ENCODE peak calls at places on chromosomes 4 and X, in nine cellular contexts. E is tibial nerve, I is uterus, M is stomach, J is adrenal gland, C is gastrocnemius medialis, U is IMR-90, V is heart left ventricle, D is breast epithelium. G is an unnamed sample.

GRCh38 chr4:127782275-127783025 is at the start of gene HSPA4L:
- DNase-seq in E (peak), I (peak), M (peak), J (peak), C (peak), U (peak), V (peak), D (peak), G (peak)

GRCh38 chr4:153207561-153207960 is 3.3 kb downstream of the TRIM2 start:
- DNase-seq in E (no peak), I (peak), M (peak), J (peak), C (no peak), U (peak), V (peak), D (no peak), G (no peak)

GRCh38 chr4:111778543-111778942 is 366.7 kb upstream of the FAM241A start:
- DNase-seq in E (no peak), I (no peak), M (no peak), J (no peak), C (no peak), U (no peak), V (no peak), D (no peak), G (no peak)

GRCh38 chr4:11669156-11669555 is 240.5 kb upstream of the HS3ST1 start:
- DNase-seq in E (no peak), I (no peak), M (no peak), J (no peak), C (no peak), U (peak), V (no peak), D (no peak), G (no peak)

GRCh38 chrX:20969565-20969964 is 404.7 kb upstream of the CNKSR2 start:
- DNase-seq in E (no peak), I (no peak), M (no peak), J (no peak), C (no peak), U (no peak), V (no peak), D (no peak), G (no peak)

GRCh38 chr4:98287328-98287727 is 26.1 kb downstream of the RAP1GDS1 start:
- DNase-seq in E (no peak), I (no peak), M (no peak), J (no peak), C (no peak), U (no peak), V (no peak), D (no peak), G (no peak)

GRCh38 chr4:138222041-138222440 is 20.1 kb downstream of the SLC7A11 start:
- DNase-seq in E (no peak), I (no peak), M (no peak), J (no peak), C (no peak), U (peak), V (no peak), D (no peak), G (no peak)

GRCh38 chr4:39237179-39237578 is 54.9 kb downstream of the WDR19 start:
- DNase-seq in E (no peak), I (no peak), M (no peak), J (no peak), C (no peak), U (no peak), V (no peak), D (no peak), G (no peak)

GRCh38 chr4:150080335-150080734 is 2.1 kb downstream of the DCLK2 start:
- DNase-seq in E (no peak), I (no peak), M (no peak), J (no peak), C (no peak), U (peak), V (no peak), D (no peak), G (no peak)

GRCh38 chr4:113981591-113981990 is 2.1 kb upstream of the ARSJ start:
- DNase-seq in E (no peak), I (no peak), M (no peak), J (no peak), C (no peak), U (peak), V (no peak), D (no peak), G (no peak)

GRCh38 chrX:14939644-14940043 is 66.4 kb downstream of the MOSPD2 start:
- DNase-seq in E (no peak), I (no peak), M (no peak), J (no peak), C (no peak), U (no peak), V (no peak), D (no peak), G (no peak)

GRCh38 chrX:96568088-96568487 is 116.6 kb upstream of the DIAPH2 start:
- DNase-seq in E (no peak), I (no peak), M (no peak), J (no peak), C (no peak), U (no peak), V (no peak), D (no peak), G (no peak)

GRCh38 chr4:53551963-53552362 is 39.3 kb downstream of the LNX1 start:
- DNase-seq in E (no peak), I (no peak), M (no peak), J (no peak), C (no peak), U (no peak), V (no peak), D (no peak), G (peak)

GRCh38 chr4:113604955-113605354 is 156.6 kb downstream of the CAMK2D start:
- DNase-seq in E (no peak), I (no peak), M (no peak), J (no peak), C (no peak), U (peak), V (no peak), D (no peak), G (no peak)

GRCh38 chr4:1554876-1555265 is 129.2 kb downstream of the FAM53A start:
- DNase-seq in E (no peak), I (no peak), M (peak), J (no peak), C (no peak), U (no peak), V (no peak), D (peak), G (no peak)

GRCh38 chr4:169724251-169724650 is 33.5 kb downstream of the HPF1 start:
- DNase-seq in E (no peak), I (no peak), M (no peak), J (no peak), C (no peak), U (peak), V (no peak), D (no peak), G (no peak)

GRCh38 chr4:7003879-7004240 is 39.3 kb upstream of the TADA2B start:
- DNase-seq in E (no peak), I (no peak), M (no peak), J (no peak), C (no peak), U (no peak), V (no peak), D (peak), G (no peak)

GRCh38 chrX:152637649-152638442 is at the start of gene GABRQ:
- DNase-seq in E (no peak), I (no peak), M (peak), J (peak), C (no peak), U (no peak), V (peak), D (no peak), G (no peak)

GRCh38 chr4:74307163-74307562 is 1.1 kb upstream of the EPGN start:
- DNase-seq in E (no peak), I (no peak), M (no peak), J (no peak), C (no peak), U (no peak), V (no peak), D (no peak), G (no peak)

GRCh38 chr4:122083356-122083755 is 68.8 kb upstream of the BLTP1 start:
- DNase-seq in E (no peak), I (no peak), M (no peak), J (no peak), C (no peak), U (no peak), V (no peak), D (no peak), G (no peak)

DNA sequence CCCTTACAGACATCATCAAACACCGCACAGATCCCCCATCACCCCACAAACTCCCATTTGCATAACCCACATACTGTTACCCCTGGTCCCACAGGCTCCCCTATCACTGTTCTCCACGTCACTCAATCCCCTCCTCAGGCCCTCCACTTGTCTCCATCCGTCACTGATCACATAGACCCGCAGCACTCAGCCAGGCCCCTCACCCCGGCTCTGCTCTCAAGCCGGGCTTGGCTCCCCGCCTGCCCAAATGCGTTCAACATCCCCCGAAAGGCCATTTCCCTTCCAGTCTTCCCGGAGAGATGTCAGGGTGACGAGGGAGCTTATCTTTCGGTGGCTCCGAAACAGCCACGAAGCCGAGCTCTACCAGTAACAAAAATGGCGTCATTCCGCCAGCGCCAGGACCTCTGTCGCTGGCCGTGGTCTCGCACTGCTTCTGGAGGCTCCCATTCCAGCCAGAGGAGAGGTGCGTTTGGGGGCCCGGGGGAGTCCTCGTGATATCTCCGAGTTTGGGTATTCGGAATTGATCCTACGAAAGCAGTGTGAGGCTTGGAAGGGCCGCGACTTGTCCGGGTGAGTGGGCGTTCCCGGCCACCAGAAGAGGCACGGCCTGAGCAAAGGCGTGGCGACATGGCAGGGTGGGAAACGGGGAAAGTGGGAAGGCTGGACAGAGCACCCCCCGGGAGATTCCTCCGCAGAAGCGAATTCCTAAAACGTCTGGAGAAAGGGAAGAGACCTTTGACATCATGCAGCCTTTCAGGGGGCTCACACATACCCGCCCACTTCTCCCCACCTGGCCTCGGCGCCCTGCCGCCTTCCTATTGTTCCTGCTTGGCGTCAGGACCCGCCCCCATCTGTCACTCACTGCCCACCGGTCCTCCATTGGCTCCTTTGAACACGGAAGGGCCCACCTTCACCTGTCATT is at the start of gene ZNF630:
- DNase-seq in E (peak), I (peak), M (peak), J (peak), C (peak), U (peak), V (peak), D (peak), G (peak)
- TF ChIP-seq POLR2A in E (peak), I (peak), M (no peak), J (peak), C (no peak), U (no peak), V (peak), D (no peak), G (no peak)

GRCh38 chrX:17846045-17846444 is 15.1 kb downstream of the RAI2 start:
- DNase-seq in E (no peak), I (no peak), M (no peak), J (no peak), C (peak), U (no peak), V (no peak), D (no peak), G (no peak)

GRCh38 chrX:17848545-17849265 is 12.4 kb downstream of the RAI2 start:
- DNase-seq in E (no peak), I (no peak), M (no peak), J (no peak), C (no peak), U (no peak), V (peak), D (no peak), G (no peak)

GRCh38 chrX:17854521-17854920 is 6.6 kb downstream of the RAI2 start:
- DNase-seq in E (no peak), I (no peak), M (no peak), J (no peak), C (no peak), U (no peak), V (no peak), D (no peak), G (no peak)

GRCh38 chrX:17854069-17854468 is 7.0 kb downstream of the RAI2 start:
- DNase-seq in E (no peak), I (no peak), M (no peak), J (no peak), C (no peak), U (no peak), V (no peak), D (no peak), G (no peak)

GRCh38 chrX:17851854-17852253 is 9.2 kb downstream of the RAI2 start:
- DNase-seq in E (no peak), I (no peak), M (no peak), J (no peak), C (no peak), U (no peak), V (no peak), D (no peak), G (no peak)
- TF ChIP-seq CTCF in E (no peak), I (no peak), M (no peak), J (no peak), C (no peak), U (no peak), V (no peak), D (no peak), G (no peak)

GRCh38 chr4:55849724-55850123 is 3.7 kb upstream of the EXOC1 start:
- DNase-seq in E (no peak), I (no peak), M (no peak), J (no peak), C (no peak), U (no peak), V (no peak), D (no peak), G (no peak)

GRCh38 chr4:55854132-55854531 is 684 bp downstream of the EXOC1 start:
- DNase-seq in E (no peak), I (no peak), M (no peak), J (no peak), C (no peak), U (no peak), V (no peak), D (no peak), G (no peak)

GRCh38 chr4:55851885-55852284 is 1.6 kb upstream of the EXOC1 start:
- DNase-seq in E (no peak), I (no peak), M (no peak), J (no peak), C (no peak), U (no peak), V (no peak), D (peak), G (no peak)

GRCh38 chr4:55857586-55857985 is 4.1 kb downstream of the EXOC1 start:
- DNase-seq in E (no peak), I (no peak), M (no peak), J (no peak), C (no peak), U (no peak), V (no peak), D (no peak), G (no peak)

GRCh38 chr4:55853484-55854046 is at the start of gene EXOC1:
- DNase-seq in E (peak), I (peak), M (peak), J (peak), C (peak), U (peak), V (peak), D (peak), G (peak)
- TF ChIP-seq POLR2A in E (peak), I (no peak), M (peak), J (peak), C (peak), U (peak), V (peak), D (peak), G (no peak)

DNA sequence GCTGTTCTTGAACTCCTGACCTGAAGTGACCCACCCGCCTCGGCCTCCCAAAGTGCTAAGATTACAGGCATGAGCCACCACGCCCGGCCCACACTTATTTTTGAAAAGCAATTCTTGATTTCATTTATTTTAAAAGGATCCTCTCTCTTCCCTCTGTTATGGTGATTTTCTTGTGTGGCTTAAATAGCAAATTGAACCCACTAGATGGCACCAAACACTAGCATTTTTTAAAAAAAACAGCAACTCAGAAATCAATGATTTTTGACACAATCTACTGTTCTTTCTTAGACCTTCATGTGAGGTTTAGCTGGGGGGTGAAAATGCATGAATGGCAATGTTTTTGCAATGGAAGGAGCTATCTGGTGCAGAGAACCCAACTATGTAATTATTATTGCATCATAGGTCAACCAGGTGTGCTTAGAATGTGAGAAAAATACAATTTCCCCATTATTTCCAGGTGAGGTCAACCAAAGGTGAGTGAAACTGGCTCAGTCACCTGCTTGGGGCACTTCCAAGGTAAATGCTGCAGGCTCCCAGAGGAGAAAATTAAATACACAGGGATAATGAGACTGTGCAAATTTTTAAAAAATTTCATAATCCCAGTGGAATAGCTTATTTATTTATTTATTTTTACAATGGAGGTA is 226.6 kb upstream of the PRKX start:
- DNase-seq in E (no peak), I (no peak), M (no peak), J (no peak), C (no peak), U (peak), V (no peak), D (peak), G (no peak)
- TF ChIP-seq CTCF in E (no peak), I (no peak), M (peak), J (peak), C (no peak), U (peak), V (no peak), D (peak), G (no peak)

GRCh38 chr4:3047464-3048286 is 26.7 kb downstream of the HTT-AS start:
- DNase-seq in E (peak), I (peak), M (peak), J (peak), C (peak), U (peak), V (peak), D (no peak), G (no peak)
- TF ChIP-seq POLR2A in E (no peak), I (no peak), M (no peak), J (peak), C (no peak), U (no peak), V (no peak), D (no peak), G (no peak)

GRCh38 chr4:132557660-132558059 is 591.4 kb upstream of the PCDH10 start:
- DNase-seq in E (no peak), I (no peak), M (no peak), J (no peak), C (no peak), U (no peak), V (no peak), D (no peak), G (no peak)
- TF ChIP-seq CTCF in E (no peak), I (no peak), M (no peak), J (no peak), C (no peak), U (no peak), V (no peak), D (no peak), G (no peak)

DNA sequence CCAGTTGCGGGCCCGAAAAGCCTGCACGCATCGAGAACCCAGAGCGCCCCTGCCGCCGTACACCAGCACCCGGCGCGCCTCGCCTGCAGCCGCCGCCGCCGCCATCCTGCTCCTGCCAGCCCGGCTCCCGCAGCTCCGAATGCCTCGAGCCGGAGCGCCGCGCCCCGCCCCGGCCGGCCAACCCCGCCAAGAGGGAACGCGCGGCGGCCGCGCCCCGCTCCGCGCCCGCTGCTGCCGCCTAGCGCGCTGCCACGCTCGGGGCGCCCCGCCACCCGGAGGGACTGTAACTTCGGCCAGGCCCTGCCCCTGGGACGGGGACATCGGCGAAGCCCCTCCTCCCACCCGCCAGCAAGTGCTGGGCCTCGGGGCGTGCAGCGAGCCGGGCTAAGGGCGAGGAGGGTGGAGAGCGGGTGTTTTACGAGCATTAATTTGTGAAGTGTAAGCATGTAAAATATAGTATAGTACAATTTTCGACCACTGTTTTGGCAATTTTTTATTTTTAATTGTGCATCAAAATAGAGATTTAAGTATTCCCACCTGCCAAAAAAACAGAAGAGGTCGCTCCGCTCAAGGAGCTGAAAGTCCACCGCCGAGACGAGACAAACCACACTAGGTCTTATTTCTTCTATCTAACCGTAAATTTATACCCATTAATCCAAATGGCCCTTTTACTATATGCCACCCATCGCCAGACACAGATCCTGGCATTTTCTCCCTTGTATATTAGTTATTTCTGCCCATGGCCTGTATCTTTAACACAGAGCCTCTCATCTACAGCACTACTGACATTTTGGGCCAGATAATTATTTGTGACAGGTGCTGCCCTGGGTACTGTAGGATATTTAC is at the start of gene QDPR:
- DNase-seq in E (peak), I (peak), M (peak), J (peak), C (peak), U (peak), V (peak), D (peak), G (peak)
- TF ChIP-seq POLR2A in E (peak), I (no peak), M (no peak), J (peak), C (peak), U (no peak), V (no peak), D (no peak), G (no peak)